ENCODE peak calls at places on chromosome 7, in seven cellular contexts. One of them, this sample, is unnamed.

GRCh38 chr7:101717986-101718746 is 89.1 kb upstream of the MYL10 start:
- DNase-seq in fibroblast of lung: peak
- DNase-seq in hypothalamus: no peak
- DNase-seq in CD8-positive, alpha-beta memory T cell: no peak
- DNase-seq in activated T-helper 1 cell treated with anti-CD3 and anti-CD28 coated beads, Interleukin-2, amount 50 U/mL, for 16 hours: no peak
- DNase-seq in ACHN: no peak
- DNase-seq in activated CD8-positive, alpha-beta memory T cell treated with anti-CD3 and anti-CD28 coated beads, Interleukin-2, amount 50 U/mL, for 48 hours: no peak
- DNase-seq in this sample: no peak

GRCh38 chr7:83921798-83922607 is 272.6 kb downstream of the SEMA3A start:
- DNase-seq in fibroblast of lung: peak
- DNase-seq in CD8-positive, alpha-beta memory T cell: no peak
- DNase-seq in ACHN: no peak
- DNase-seq in activated T-helper 1 cell treated with anti-CD3 and anti-CD28 coated beads, Interleukin-2, amount 50 U/mL, for 16 hours: no peak
- DNase-seq in hypothalamus: no peak
- DNase-seq in activated CD8-positive, alpha-beta memory T cell treated with anti-CD3 and anti-CD28 coated beads, Interleukin-2, amount 50 U/mL, for 48 hours: no peak
- DNase-seq in this sample: no peak

GRCh38 chr7:139680676-139681462 is 96.9 kb downstream of the HIPK2 start:
- DNase-seq in activated CD8-positive, alpha-beta memory T cell treated with anti-CD3 and anti-CD28 coated beads, Interleukin-2, amount 50 U/mL, for 48 hours: peak
- DNase-seq in CD8-positive, alpha-beta memory T cell: no peak
- DNase-seq in ACHN: peak
- DNase-seq in hypothalamus: no peak
- DNase-seq in activated T-helper 1 cell treated with anti-CD3 and anti-CD28 coated beads, Interleukin-2, amount 50 U/mL, for 16 hours: no peak
- DNase-seq in fibroblast of lung: peak
- DNase-seq in this sample: no peak

GRCh38 chr7:124349443-124349842 is 316.6 kb upstream of the TMEM229A start:
- DNase-seq in CD8-positive, alpha-beta memory T cell: no peak
- DNase-seq in activated CD8-positive, alpha-beta memory T cell treated with anti-CD3 and anti-CD28 coated beads, Interleukin-2, amount 50 U/mL, for 48 hours: no peak
- DNase-seq in hypothalamus: no peak
- DNase-seq in fibroblast of lung: no peak
- DNase-seq in ACHN: no peak
- DNase-seq in activated T-helper 1 cell treated with anti-CD3 and anti-CD28 coated beads, Interleukin-2, amount 50 U/mL, for 16 hours: no peak
- DNase-seq in this sample: no peak

GRCh38 chr7:101624246-101625000 is 4.7 kb downstream of the MYL10 start:
- DNase-seq in activated T-helper 1 cell treated with anti-CD3 and anti-CD28 coated beads, Interleukin-2, amount 50 U/mL, for 16 hours: no peak
- DNase-seq in hypothalamus: no peak
- DNase-seq in ACHN: no peak
- DNase-seq in CD8-positive, alpha-beta memory T cell: no peak
- DNase-seq in fibroblast of lung: no peak
- DNase-seq in activated CD8-positive, alpha-beta memory T cell treated with anti-CD3 and anti-CD28 coated beads, Interleukin-2, amount 50 U/mL, for 48 hours: no peak
- DNase-seq in this sample: no peak

GRCh38 chr7:139906879-139907278 is 77.8 kb downstream of the TBXAS1 start:
- DNase-seq in activated T-helper 1 cell treated with anti-CD3 and anti-CD28 coated beads, Interleukin-2, amount 50 U/mL, for 16 hours: no peak
- DNase-seq in fibroblast of lung: no peak
- DNase-seq in CD8-positive, alpha-beta memory T cell: no peak
- DNase-seq in hypothalamus: no peak
- DNase-seq in activated CD8-positive, alpha-beta memory T cell treated with anti-CD3 and anti-CD28 coated beads, Interleukin-2, amount 50 U/mL, for 48 hours: no peak
- DNase-seq in ACHN: no peak
- DNase-seq in this sample: no peak

GRCh38 chr7:1864126-1864940 is 194.3 kb downstream of the ELFN1 start:
- DNase-seq in ACHN: no peak
- DNase-seq in hypothalamus: no peak
- DNase-seq in fibroblast of lung: no peak
- DNase-seq in activated T-helper 1 cell treated with anti-CD3 and anti-CD28 coated beads, Interleukin-2, amount 50 U/mL, for 16 hours: no peak
- DNase-seq in CD8-positive, alpha-beta memory T cell: no peak
- DNase-seq in activated CD8-positive, alpha-beta memory T cell treated with anti-CD3 and anti-CD28 coated beads, Interleukin-2, amount 50 U/mL, for 48 hours: no peak
- DNase-seq in this sample: no peak

GRCh38 chr7:73960548-73960947 is 67.4 kb upstream of the ELN start:
- DNase-seq in fibroblast of lung: no peak
- DNase-seq in CD8-positive, alpha-beta memory T cell: no peak
- DNase-seq in ACHN: no peak
- DNase-seq in activated CD8-positive, alpha-beta memory T cell treated with anti-CD3 and anti-CD28 coated beads, Interleukin-2, amount 50 U/mL, for 48 hours: peak
- DNase-seq in hypothalamus: no peak
- DNase-seq in activated T-helper 1 cell treated with anti-CD3 and anti-CD28 coated beads, Interleukin-2, amount 50 U/mL, for 16 hours: no peak
- DNase-seq in this sample: no peak

GRCh38 chr7:28383949-28384348 is 28.4 kb upstream of the CREB5 start:
- DNase-seq in ACHN: no peak
- DNase-seq in fibroblast of lung: no peak
- DNase-seq in CD8-positive, alpha-beta memory T cell: no peak
- DNase-seq in activated CD8-positive, alpha-beta memory T cell treated with anti-CD3 and anti-CD28 coated beads, Interleukin-2, amount 50 U/mL, for 48 hours: no peak
- DNase-seq in hypothalamus: no peak
- DNase-seq in activated T-helper 1 cell treated with anti-CD3 and anti-CD28 coated beads, Interleukin-2, amount 50 U/mL, for 16 hours: no peak
- DNase-seq in this sample: no peak

GRCh38 chr7:608954-609711 is 89.5 kb upstream of the PDGFA start:
- DNase-seq in activated T-helper 1 cell treated with anti-CD3 and anti-CD28 coated beads, Interleukin-2, amount 50 U/mL, for 16 hours: no peak
- DNase-seq in activated CD8-positive, alpha-beta memory T cell treated with anti-CD3 and anti-CD28 coated beads, Interleukin-2, amount 50 U/mL, for 48 hours: no peak
- DNase-seq in fibroblast of lung: no peak
- DNase-seq in ACHN: no peak
- DNase-seq in CD8-positive, alpha-beta memory T cell: no peak
- DNase-seq in hypothalamus: no peak
- DNase-seq in this sample: no peak

GRCh38 chr7:76506081-76506440 is 4.3 kb upstream of the UPK3B start:
- DNase-seq in activated CD8-positive, alpha-beta memory T cell treated with anti-CD3 and anti-CD28 coated beads, Interleukin-2, amount 50 U/mL, for 48 hours: no peak
- DNase-seq in CD8-positive, alpha-beta memory T cell: no peak
- DNase-seq in ACHN: peak
- DNase-seq in activated T-helper 1 cell treated with anti-CD3 and anti-CD28 coated beads, Interleukin-2, amount 50 U/mL, for 16 hours: no peak
- DNase-seq in hypothalamus: no peak
- DNase-seq in fibroblast of lung: no peak
- DNase-seq in this sample: no peak

GRCh38 chr7:86932038-86932512 is 127.4 kb downstream of the ELAPOR2 start:
- DNase-seq in CD8-positive, alpha-beta memory T cell: no peak
- DNase-seq in fibroblast of lung: peak
- DNase-seq in activated T-helper 1 cell treated with anti-CD3 and anti-CD28 coated beads, Interleukin-2, amount 50 U/mL, for 16 hours: no peak
- DNase-seq in ACHN: no peak
- DNase-seq in activated CD8-positive, alpha-beta memory T cell treated with anti-CD3 and anti-CD28 coated beads, Interleukin-2, amount 50 U/mL, for 48 hours: no peak
- DNase-seq in hypothalamus: no peak
- DNase-seq in this sample: no peak

GRCh38 chr7:112201421-112201820 is 4.8 kb downstream of the DOCK4 start:
- DNase-seq in activated T-helper 1 cell treated with anti-CD3 and anti-CD28 coated beads, Interleukin-2, amount 50 U/mL, for 16 hours: no peak
- DNase-seq in fibroblast of lung: peak
- DNase-seq in ACHN: no peak
- DNase-seq in hypothalamus: no peak
- DNase-seq in CD8-positive, alpha-beta memory T cell: no peak
- DNase-seq in activated CD8-positive, alpha-beta memory T cell treated with anti-CD3 and anti-CD28 coated beads, Interleukin-2, amount 50 U/mL, for 48 hours: no peak
- DNase-seq in this sample: no peak

GRCh38 chr7:30913821-30914515 is 2.3 kb downstream of the AQP1 start:
- DNase-seq in activated T-helper 1 cell treated with anti-CD3 and anti-CD28 coated beads, Interleukin-2, amount 50 U/mL, for 16 hours: no peak
- DNase-seq in fibroblast of lung: no peak
- DNase-seq in ACHN: no peak
- DNase-seq in activated CD8-positive, alpha-beta memory T cell treated with anti-CD3 and anti-CD28 coated beads, Interleukin-2, amount 50 U/mL, for 48 hours: no peak
- DNase-seq in hypothalamus: no peak
- DNase-seq in CD8-positive, alpha-beta memory T cell: no peak
- DNase-seq in this sample: no peak

GRCh38 chr7:150428671-150429451 is 21.6 kb upstream of the GIMAP8 start:
- DNase-seq in CD8-positive, alpha-beta memory T cell: no peak
- DNase-seq in activated T-helper 1 cell treated with anti-CD3 and anti-CD28 coated beads, Interleukin-2, amount 50 U/mL, for 16 hours: no peak
- DNase-seq in hypothalamus: peak
- DNase-seq in ACHN: peak
- DNase-seq in fibroblast of lung: peak
- DNase-seq in activated CD8-positive, alpha-beta memory T cell treated with anti-CD3 and anti-CD28 coated beads, Interleukin-2, amount 50 U/mL, for 48 hours: peak
- DNase-seq in this sample: no peak